ENCODE peak calls at places on chromosomes 12 and 14, in five cellular contexts. N, X, L, H and C are unnamed samples. For H3K4me1, the result is how much of the 10 kb centered on the place peaks cover.

GRCh38 chr12:117850048-117850447 is 118.7 kb downstream of the KSR2 start:
- DNase-seq in N (no peak), L (peak), H (no peak), X (peak), C (peak)

GRCh38 chr12:107605293-107605692 is 80.3 kb upstream of the PWP1 start:
- DNase-seq in H (no peak), N (no peak), L (no peak), X (no peak), C (no peak)

GRCh38 chr14:94545131-94545841 is 16.0 kb upstream of the SERPINA4 start:
- DNase-seq in X (no peak), L (no peak), H (no peak), N (no peak), C (no peak)

GRCh38 chr12:92064420-92064819 is 81.2 kb downstream of the BTG1 start:
- DNase-seq in L (no peak), X (no peak), N (no peak), H (no peak), C (no peak)

GRCh38 chr14:67392728-67393314 is 19.1 kb downstream of the PLEK2 start:
- DNase-seq in X (no peak), H (no peak), L (no peak), N (no peak), C (no peak)

GRCh38 chr14:69149461-69150244 is 3.3 kb downstream of the DCAF5 start:
- DNase-seq in L (peak), X (no peak), N (no peak), H (no peak), C (no peak)

GRCh38 chr14:43438056-43438455 is 1069.0 kb downstream of the FSCB start:
- DNase-seq in L (no peak), H (no peak), X (no peak), N (no peak), C (no peak)

GRCh38 chr14:38837333-38838048 is 265.5 kb downstream of the SEC23A start:
- DNase-seq in N (no peak), X (no peak), H (no peak), L (no peak), C (no peak)

GRCh38 chr14:24131549-24131966 is 1.1 kb downstream of the FITM1 start:
- DNase-seq in H (no peak), L (no peak), X (no peak), N (peak), C (no peak)

GRCh38 chr14:104579507-104579906 is at the start of gene C14orf180:
- DNase-seq in N (peak), L (no peak), X (no peak), H (no peak), C (no peak)

GRCh38 chr12:44654641-44655625 is 221.2 kb downstream of the NELL2 start:
- DNase-seq in N (no peak), L (no peak), X (no peak), H (no peak), C (peak)

GRCh38 chr12:91863702-91864101 is 281.9 kb downstream of the BTG1 start:
- DNase-seq in X (no peak), H (no peak), N (no peak), L (no peak), C (no peak)

GRCh38 chr14:68042591-68043210 is 223.1 kb downstream of the RAD51B start:
- DNase-seq in X (no peak), N (no peak), L (peak), H (no peak), C (no peak)

GRCh38 chr14:72651715-72652114 is 242.2 kb downstream of the DPF3 start:
- DNase-seq in L (no peak), X (no peak), H (no peak), N (no peak), C (no peak)

GRCh38 chr14:62626416-62626815 is 418.8 kb downstream of the KCNH5 start:
- DNase-seq in L (no peak), H (no peak), N (no peak), X (no peak), C (no peak)

GRCh38 chr14:68135566-68135965 is 316.0 kb downstream of the RAD51B start:
- DNase-seq in N (no peak), X (peak), L (no peak), H (no peak), C (no peak)

DNA sequence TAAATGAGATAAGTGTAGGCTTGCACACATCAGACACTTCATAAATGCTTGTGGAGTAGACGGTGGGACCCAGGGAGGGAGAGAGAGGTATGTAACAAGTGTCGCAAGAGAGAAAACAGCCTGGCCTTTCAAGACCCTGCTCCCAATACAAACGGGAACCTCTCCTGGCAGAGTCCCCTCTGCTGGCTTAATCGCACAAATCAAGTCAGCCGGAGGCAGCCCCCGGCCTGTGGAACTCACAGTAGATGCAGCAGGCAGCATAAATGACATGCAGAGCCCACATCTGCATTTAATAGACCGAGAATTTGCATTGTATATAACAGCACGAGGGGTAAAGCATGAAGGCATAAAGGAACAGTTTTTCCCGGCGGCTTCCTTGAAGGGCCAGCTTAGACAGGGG is 730 bp downstream of the RTL1 start:
- DNase-seq in X (no peak), N (no peak), L (no peak), H (no peak), C (no peak)
- H3K4me1 ChIP-seq in X (under half), N (under half), L (under half), H (under half), C (under half)

DNA sequence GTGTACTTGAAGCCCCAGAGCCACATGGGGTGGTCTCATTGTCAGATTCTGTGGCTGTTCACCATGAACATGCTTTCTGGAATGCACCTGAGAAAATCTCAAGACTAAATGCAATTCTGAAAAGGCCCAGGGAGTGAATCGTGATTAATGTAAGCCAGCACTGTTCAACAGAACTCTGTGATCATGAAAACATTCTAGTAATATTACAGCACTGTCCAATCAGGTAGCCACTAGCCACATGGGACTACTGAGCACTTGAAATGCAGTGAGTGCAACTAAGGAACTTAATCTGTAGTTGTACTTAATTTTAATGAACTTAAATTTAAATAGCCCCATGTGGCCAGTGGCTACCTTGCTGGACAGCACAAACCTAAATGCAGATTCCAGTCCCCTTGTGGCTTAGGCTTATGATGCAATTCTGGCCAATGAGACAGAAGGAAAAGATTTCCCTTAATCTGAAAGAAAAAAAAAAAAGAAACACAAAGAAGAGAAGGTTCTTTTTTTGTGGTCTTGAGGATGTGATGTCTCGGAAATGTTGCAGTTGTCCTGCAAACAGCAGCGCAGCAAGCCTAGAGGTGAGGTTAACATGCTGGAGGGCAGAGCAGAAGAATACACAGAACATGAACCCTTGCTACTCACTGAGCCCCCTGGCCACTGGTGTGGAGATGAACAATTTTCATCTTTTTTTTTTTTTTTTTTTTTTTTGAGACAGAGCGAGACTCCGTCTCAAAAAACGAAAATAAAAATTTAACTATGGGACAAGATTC is 48.2 kb downstream of the SPPL3 start:
- DNase-seq in H (no peak), X (no peak), N (no peak), L (no peak), C (no peak)
- H3K4me1 ChIP-seq in H (under half), X (under half), N (half or more), L (under half), C (half or more)

DNA sequence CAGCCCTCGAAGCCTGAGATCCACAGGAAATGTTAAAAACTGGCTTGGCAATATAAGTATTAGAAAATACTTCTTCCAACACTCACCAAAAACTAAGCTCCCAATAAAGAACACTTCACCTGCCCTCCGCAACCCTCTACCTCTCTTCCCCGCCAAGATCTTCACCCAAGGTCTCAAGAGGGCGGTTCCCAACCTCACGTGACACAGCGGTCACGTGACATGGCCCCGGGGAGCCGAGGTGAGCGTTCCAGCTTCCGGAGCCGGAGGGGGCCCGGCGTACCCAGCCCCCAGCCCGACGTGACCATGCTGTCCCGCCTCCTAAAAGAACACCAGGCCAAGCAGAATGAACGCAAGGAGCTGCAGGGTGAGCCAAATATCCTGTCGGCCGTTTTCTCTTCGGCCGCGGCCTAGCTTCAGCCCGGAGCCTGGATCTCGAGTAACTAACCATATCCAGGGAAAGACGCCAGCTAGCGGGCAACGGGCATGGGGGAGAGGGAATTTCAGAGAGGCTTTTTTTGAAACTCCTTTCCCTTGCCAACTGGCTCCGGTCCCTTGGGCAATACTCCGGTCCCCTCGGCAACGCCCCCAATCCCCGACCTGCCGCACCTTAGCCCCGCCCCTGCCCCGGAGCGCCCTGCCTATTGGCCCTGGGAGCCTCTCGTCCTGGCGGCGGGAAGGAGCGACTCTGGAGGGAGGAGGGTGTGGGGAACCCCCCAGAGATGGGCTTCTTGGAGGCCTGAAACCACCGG is at the start of gene BLOC1S1:
- DNase-seq in X (peak), N (peak), H (peak), L (peak), C (peak)
- H3K4me1 ChIP-seq in X (under half), N (half or more), H (under half), L (half or more), C (under half)

GRCh38 chr12:57101892-57102695 is 9.1 kb downstream of the STAT6 start:
- DNase-seq in X (peak), L (no peak), H (no peak), N (no peak), C (no peak)
- H3K4me1 ChIP-seq in X (under half), L (under half), H (under half), N (under half), C (under half)

DNA sequence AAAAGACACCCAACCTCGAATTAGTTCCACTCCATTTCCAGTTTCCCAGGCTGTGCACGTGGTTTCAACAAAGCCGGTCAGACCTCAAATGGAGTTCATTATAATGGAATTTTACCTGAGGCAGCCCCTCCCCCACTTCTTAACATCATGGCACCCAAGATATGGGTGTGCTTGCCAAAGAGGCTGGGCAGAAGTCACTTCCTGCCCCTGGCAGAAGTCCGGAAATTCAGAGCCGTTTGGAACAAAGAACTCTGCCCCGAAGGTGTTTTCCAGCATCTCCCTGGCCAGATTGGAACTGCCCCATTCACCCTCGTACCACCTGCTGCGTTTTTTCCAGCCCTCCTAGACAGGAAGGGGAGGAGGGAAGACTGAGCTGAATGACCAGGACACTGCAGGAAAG is 8.2 kb downstream of the VDR start:
- DNase-seq in X (no peak), H (no peak), L (peak), N (no peak), C (no peak)
- H3K4me1 ChIP-seq in X (under half), H (under half), L (half or more), N (under half), C (under half)

GRCh38 chr12:119676022-119676421 is 8.1 kb downstream of the PRKAB1 start:
- DNase-seq in X (no peak), L (no peak), H (no peak), N (no peak), C (no peak)
- H3K4me1 ChIP-seq in X (under half), L (under half), H (under half), N (under half), C (under half)

GRCh38 chr14:59303216-59303615 is 114.7 kb downstream of the DAAM1 start:
- DNase-seq in X (no peak), L (peak), H (no peak), N (no peak), C (no peak)
- H3K4me1 ChIP-seq in X (under half), L (under half), H (under half), N (under half), C (half or more)